ENCODE peak calls at places on chromosomes 12 and 14, in ten cellular contexts. L is iPS DF 6.9; Z is T1000; F is A549; X is glomerular endothelial cell; K is activated CD4-positive, alpha-beta T cell treated with anti-CD3 and anti-CD28 coated beads for 1 hour; I is hepatocyte; U is nephron progenitor cell; M is ELF-1; T is stimulated activated CD4-positive, alpha-beta T cell treated with anti-CD3 and anti-CD28 coated beads, TNF-alpha, amount 100 ng/mL, for 1 hour. H is an unnamed sample.

GRCh38 chr12:11482955-11483354 is 87.6 kb upstream of the PRB2 start:
- DNase-seq in T (no peak), L (no peak), U (no peak), X (peak), K (no peak), M (no peak), Z (no peak), I (no peak), F (no peak), H (peak)

GRCh38 chr12:46207644-46208043 is 61.2 kb downstream of the SLC38A1 start:
- DNase-seq in Z (no peak), U (no peak), X (no peak), F (no peak), L (no peak), K (no peak), I (no peak), M (no peak), T (no peak), H (no peak)

GRCh38 chr12:101200145-101200544 is 9.9 kb downstream of the SLC5A8 start:
- DNase-seq in X (no peak), K (no peak), T (no peak), L (no peak), U (no peak), I (no peak), F (no peak), M (no peak), Z (no peak), H (no peak)

GRCh38 chr12:120224304-120225199 is 23.6 kb upstream of the RPLP0 start:
- DNase-seq in I (peak), U (no peak), M (no peak), X (no peak), K (no peak), L (no peak), Z (no peak), F (no peak), T (no peak), H (no peak)

GRCh38 chr12:6230321-6231110 is 30.3 kb downstream of the CD9 start:
- DNase-seq in U (no peak), K (peak), I (peak), X (no peak), T (peak), Z (no peak), F (no peak), M (no peak), L (no peak), H (no peak)

GRCh38 chr14:103545915-103546650 is 16.4 kb downstream of the BAG5 start:
- DNase-seq in M (no peak), K (no peak), L (no peak), X (no peak), U (no peak), Z (no peak), T (no peak), I (no peak), F (no peak), H (no peak)

GRCh38 chr12:62522984-62523383 is 56.4 kb downstream of the MON2 start:
- DNase-seq in L (no peak), U (no peak), M (no peak), I (no peak), Z (no peak), F (no peak), X (no peak), K (no peak), T (no peak), H (no peak)

GRCh38 chr12:6950944-6951540 is at the start of gene PTPN6:
- DNase-seq in U (no peak), L (no peak), T (no peak), X (no peak), F (no peak), K (no peak), I (no peak), Z (no peak), M (no peak), H (no peak)

GRCh38 chr14:96747608-96748007 is 49.6 kb upstream of the VRK1 start:
- DNase-seq in L (no peak), T (no peak), M (no peak), K (no peak), Z (no peak), U (no peak), F (no peak), X (no peak), I (no peak), H (no peak)

GRCh38 chr14:96246535-96246839 is 9.5 kb upstream of the BDKRB1 start:
- DNase-seq in U (no peak), K (no peak), T (no peak), L (no peak), I (peak), Z (peak), X (no peak), F (peak), M (peak), H (no peak)

GRCh38 chr12:109621271-109621671 is 47.7 kb downstream of the MVK start:
- DNase-seq in L (no peak), X (no peak), I (no peak), M (no peak), F (no peak), K (no peak), Z (no peak), T (no peak), U (no peak), H (no peak)

H was measured in dermis microvascular lymphatic vessel endothelial cell.